ENCODE peak calls at places on chromosomes 7 and 10, in four cellular contexts. One of them, this sample, is unnamed. For H3K36me3, the result is how much of the 10 kb centered on the place peaks cover.

GRCh38 chr7:127871226-127871625 is 160.0 kb downstream of the LRRC4 start:
- DNase-seq in Peyer's patch: no peak
- DNase-seq in prostate gland: no peak
- DNase-seq in kidney epithelial cell: no peak
- DNase-seq in this sample: no peak

GRCh38 chr10:96165726-96166125 is 35.6 kb downstream of the ZNF518A start:
- DNase-seq in Peyer's patch: no peak
- DNase-seq in prostate gland: no peak
- DNase-seq in kidney epithelial cell: no peak
- DNase-seq in this sample: no peak

GRCh38 chr7:120862987-120863386 is 5.0 kb upstream of the TSPAN12 start:
- DNase-seq in Peyer's patch: no peak
- DNase-seq in prostate gland: no peak
- DNase-seq in kidney epithelial cell: no peak
- DNase-seq in this sample: no peak

GRCh38 chr7:139777304-139777890 is 401 bp downstream of the HIPK2 start:
- DNase-seq in Peyer's patch: no peak
- DNase-seq in prostate gland: peak
- DNase-seq in kidney epithelial cell: no peak
- DNase-seq in this sample: no peak

GRCh38 chr7:40571796-40572195 is 437.0 kb downstream of the SUGCT start:
- DNase-seq in Peyer's patch: no peak
- DNase-seq in prostate gland: no peak
- DNase-seq in kidney epithelial cell: no peak
- DNase-seq in this sample: peak

GRCh38 chr10:34584164-34584563 is 230.9 kb downstream of the PARD3 start:
- DNase-seq in Peyer's patch: no peak
- DNase-seq in prostate gland: peak
- DNase-seq in kidney epithelial cell: no peak
- DNase-seq in this sample: peak

GRCh38 chr7:16755397-16755796 is 1.8 kb downstream of the TSPAN13 start:
- DNase-seq in Peyer's patch: no peak
- DNase-seq in prostate gland: no peak
- DNase-seq in kidney epithelial cell: no peak
- DNase-seq in this sample: no peak

GRCh38 chr7:26136831-26137230 is 15.2 kb upstream of the NFE2L3 start:
- DNase-seq in Peyer's patch: no peak
- DNase-seq in prostate gland: no peak
- DNase-seq in kidney epithelial cell: no peak
- DNase-seq in this sample: no peak

GRCh38 chr7:16661924-16662323 is 15.9 kb downstream of the BZW2 start:
- DNase-seq in Peyer's patch: no peak
- DNase-seq in prostate gland: no peak
- DNase-seq in kidney epithelial cell: no peak
- DNase-seq in this sample: no peak

GRCh38 chr7:83732305-83732704 is 83.4 kb upstream of the SEMA3E start:
- DNase-seq in Peyer's patch: no peak
- DNase-seq in prostate gland: no peak
- DNase-seq in kidney epithelial cell: no peak
- DNase-seq in this sample: no peak

GRCh38 chr7:130493275-130493868 is 1.5 kb downstream of the MEST start:
- DNase-seq in Peyer's patch: no peak
- DNase-seq in prostate gland: no peak
- DNase-seq in kidney epithelial cell: no peak
- DNase-seq in this sample: no peak

GRCh38 chr10:109895095-109895818 is 28.1 kb downstream of the XPNPEP1 start:
- DNase-seq in Peyer's patch: no peak
- DNase-seq in prostate gland: no peak
- DNase-seq in kidney epithelial cell: no peak
- DNase-seq in this sample: no peak

GRCh38 chr7:55071411-55072188 is 52.8 kb downstream of the EGFR start:
- DNase-seq in Peyer's patch: no peak
- DNase-seq in prostate gland: no peak
- DNase-seq in kidney epithelial cell: no peak
- DNase-seq in this sample: no peak

GRCh38 chr7:17770710-17771375 is 169.5 kb downstream of the SNX13 start:
- DNase-seq in Peyer's patch: no peak
- DNase-seq in prostate gland: no peak
- DNase-seq in kidney epithelial cell: no peak
- DNase-seq in this sample: no peak

GRCh38 chr7:94348142-94348541 is 46.6 kb upstream of the COL1A2 start:
- DNase-seq in Peyer's patch: no peak
- DNase-seq in prostate gland: no peak
- DNase-seq in kidney epithelial cell: peak
- DNase-seq in this sample: peak

GRCh38 chr10:124259139-124259825 is 159.4 kb downstream of the OAT start:
- DNase-seq in Peyer's patch: no peak
- DNase-seq in prostate gland: no peak
- DNase-seq in kidney epithelial cell: no peak
- DNase-seq in this sample: no peak

GRCh38 chr10:7424315-7424714 is 13.5 kb upstream of the SFMBT2 start:
- DNase-seq in Peyer's patch: peak
- DNase-seq in prostate gland: no peak
- DNase-seq in kidney epithelial cell: no peak
- DNase-seq in this sample: no peak

GRCh38 chr10:27558612-27559020 is 54.5 kb downstream of the RAB18 start:
- DNase-seq in Peyer's patch: no peak
- DNase-seq in prostate gland: peak
- DNase-seq in kidney epithelial cell: peak
- DNase-seq in this sample: peak

GRCh38 chr7:135508853-135509588 is 881 bp downstream of the CNOT4 start:
- DNase-seq in Peyer's patch: no peak
- DNase-seq in prostate gland: peak
- DNase-seq in kidney epithelial cell: no peak
- DNase-seq in this sample: no peak

GRCh38 chr7:92809397-92810241 is 26.8 kb downstream of the CDK6 start:
- DNase-seq in Peyer's patch: peak
- DNase-seq in prostate gland: peak
- DNase-seq in kidney epithelial cell: peak
- DNase-seq in this sample: peak

GRCh38 chr7:6153646-6154541 is 118.5 kb downstream of the CYTH3 start:
- DNase-seq in Peyer's patch: no peak
- DNase-seq in prostate gland: no peak
- DNase-seq in kidney epithelial cell: no peak
- DNase-seq in this sample: no peak
- H3K36me3 ChIP-seq in Peyer's patch: under half
- H3K36me3 ChIP-seq in prostate gland: under half
- H3K36me3 ChIP-seq in kidney epithelial cell: under half
- H3K36me3 ChIP-seq in this sample: under half

DNA sequence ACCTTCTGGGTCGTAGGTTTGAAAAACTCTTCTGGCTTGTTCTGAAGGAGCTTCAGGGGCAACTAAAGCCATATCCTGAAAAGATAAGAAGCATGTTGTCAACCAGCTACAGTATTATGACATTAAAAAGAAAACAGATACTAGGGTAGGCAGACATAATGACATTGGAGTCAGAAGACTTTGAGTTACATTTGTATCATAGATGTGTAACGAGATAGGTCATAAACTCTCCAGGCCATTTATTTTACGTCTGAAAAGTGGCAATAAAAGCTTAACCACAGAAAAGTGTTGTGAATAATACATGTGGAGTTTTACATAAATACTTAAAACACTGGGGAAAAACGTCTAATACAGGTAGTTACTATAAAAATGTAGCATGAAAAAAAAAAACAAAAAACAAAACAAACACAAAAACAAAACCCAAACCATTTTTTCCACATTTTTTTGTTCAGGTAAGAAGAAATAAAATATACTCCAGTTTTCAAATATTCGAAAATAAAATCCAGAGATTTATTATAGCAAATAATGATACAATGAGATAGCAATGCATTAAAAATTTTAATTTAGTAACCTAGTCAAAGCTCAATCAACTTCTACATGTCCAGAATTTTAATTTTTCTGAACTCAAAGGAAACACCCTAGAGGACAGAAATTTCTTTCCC is 64.1 kb downstream of the MINDY3 start:
- DNase-seq in Peyer's patch: no peak
- DNase-seq in prostate gland: no peak
- DNase-seq in kidney epithelial cell: no peak
- DNase-seq in this sample: no peak
- H3K36me3 ChIP-seq in Peyer's patch: under half
- H3K36me3 ChIP-seq in prostate gland: under half
- H3K36me3 ChIP-seq in kidney epithelial cell: under half
- H3K36me3 ChIP-seq in this sample: under half

GRCh38 chr7:107185716-107186115 is 16.9 kb downstream of the HBP1 start:
- DNase-seq in Peyer's patch: no peak
- DNase-seq in prostate gland: no peak
- DNase-seq in kidney epithelial cell: no peak
- DNase-seq in this sample: no peak

GRCh38 chr7:107186242-107186641 is 17.4 kb downstream of the HBP1 start:
- DNase-seq in Peyer's patch: no peak
- DNase-seq in prostate gland: no peak
- DNase-seq in kidney epithelial cell: no peak
- DNase-seq in this sample: no peak

GRCh38 chr7:107194051-107194450 is 25.2 kb downstream of the HBP1 start:
- DNase-seq in Peyer's patch: no peak
- DNase-seq in prostate gland: no peak
- DNase-seq in kidney epithelial cell: no peak
- DNase-seq in this sample: no peak

GRCh38 chr7:107187774-107188173 is 19.0 kb downstream of the HBP1 start:
- DNase-seq in Peyer's patch: no peak
- DNase-seq in prostate gland: no peak
- DNase-seq in kidney epithelial cell: no peak
- DNase-seq in this sample: no peak

GRCh38 chr7:107190090-107190489 is 21.3 kb downstream of the HBP1 start:
- DNase-seq in Peyer's patch: no peak
- DNase-seq in prostate gland: no peak
- DNase-seq in kidney epithelial cell: no peak
- DNase-seq in this sample: no peak
- H3K36me3 ChIP-seq in Peyer's patch: under half
- H3K36me3 ChIP-seq in prostate gland: under half
- H3K36me3 ChIP-seq in kidney epithelial cell: under half
- H3K36me3 ChIP-seq in this sample: under half

DNA sequence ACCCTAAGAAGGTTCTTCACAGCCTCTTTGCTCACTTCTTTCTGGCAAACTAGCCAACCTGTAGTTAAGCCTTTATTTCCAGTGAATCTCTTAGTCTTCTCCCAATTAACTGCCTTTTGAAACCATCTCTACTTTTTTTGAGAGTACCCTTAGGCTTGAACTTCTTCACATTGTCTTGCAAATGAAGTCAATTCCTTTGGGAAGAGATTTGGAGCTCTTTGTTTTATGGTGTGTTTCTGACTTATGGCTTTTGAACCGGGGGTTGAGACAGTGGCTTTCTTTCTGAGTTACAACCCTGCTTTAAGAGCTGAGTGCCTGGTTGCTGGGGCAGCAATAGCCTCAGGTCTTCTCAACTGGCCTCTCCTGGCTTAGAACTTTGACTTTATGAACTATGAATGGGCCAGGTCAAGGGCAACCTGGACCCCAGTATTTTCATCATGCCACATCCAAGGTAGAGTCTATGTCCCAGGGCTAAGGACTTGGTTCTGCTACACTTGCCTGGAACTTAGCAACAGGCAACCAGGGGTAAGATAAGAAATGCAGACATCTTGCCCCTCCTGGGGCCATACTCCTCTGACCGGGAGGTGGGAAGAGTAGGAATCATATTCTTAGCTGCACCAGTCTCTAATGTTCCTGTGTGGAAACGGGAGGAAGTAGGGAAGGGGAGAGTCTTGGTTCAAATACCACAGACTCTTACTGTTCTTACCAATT is 53.0 kb downstream of the SP4 start:
- DNase-seq in Peyer's patch: no peak
- DNase-seq in prostate gland: no peak
- DNase-seq in kidney epithelial cell: no peak
- DNase-seq in this sample: no peak
- H3K36me3 ChIP-seq in Peyer's patch: under half
- H3K36me3 ChIP-seq in prostate gland: under half
- H3K36me3 ChIP-seq in kidney epithelial cell: under half
- H3K36me3 ChIP-seq in this sample: under half

GRCh38 chr7:66946545-66946944 is 25.5 kb downstream of the TMEM248 start:
- DNase-seq in Peyer's patch: no peak
- DNase-seq in prostate gland: no peak
- DNase-seq in kidney epithelial cell: no peak
- DNase-seq in this sample: no peak
- H3K36me3 ChIP-seq in Peyer's patch: under half
- H3K36me3 ChIP-seq in prostate gland: under half
- H3K36me3 ChIP-seq in kidney epithelial cell: under half
- H3K36me3 ChIP-seq in this sample: under half

GRCh38 chr7:149454750-149455149 is 6.1 kb downstream of the ZNF777 start:
- DNase-seq in Peyer's patch: no peak
- DNase-seq in prostate gland: no peak
- DNase-seq in kidney epithelial cell: no peak
- DNase-seq in this sample: no peak

GRCh38 chr7:149449897-149450296 is 11.0 kb downstream of the ZNF777 start:
- DNase-seq in Peyer's patch: no peak
- DNase-seq in prostate gland: no peak
- DNase-seq in kidney epithelial cell: no peak
- DNase-seq in this sample: no peak

GRCh38 chr7:149454006-149454405 is 6.9 kb downstream of the ZNF777 start:
- DNase-seq in Peyer's patch: no peak
- DNase-seq in prostate gland: no peak
- DNase-seq in kidney epithelial cell: no peak
- DNase-seq in this sample: no peak

GRCh38 chr7:149448961-149449360 is 11.9 kb downstream of the ZNF777 start:
- DNase-seq in Peyer's patch: no peak
- DNase-seq in prostate gland: no peak
- DNase-seq in kidney epithelial cell: no peak
- DNase-seq in this sample: no peak

DNA sequence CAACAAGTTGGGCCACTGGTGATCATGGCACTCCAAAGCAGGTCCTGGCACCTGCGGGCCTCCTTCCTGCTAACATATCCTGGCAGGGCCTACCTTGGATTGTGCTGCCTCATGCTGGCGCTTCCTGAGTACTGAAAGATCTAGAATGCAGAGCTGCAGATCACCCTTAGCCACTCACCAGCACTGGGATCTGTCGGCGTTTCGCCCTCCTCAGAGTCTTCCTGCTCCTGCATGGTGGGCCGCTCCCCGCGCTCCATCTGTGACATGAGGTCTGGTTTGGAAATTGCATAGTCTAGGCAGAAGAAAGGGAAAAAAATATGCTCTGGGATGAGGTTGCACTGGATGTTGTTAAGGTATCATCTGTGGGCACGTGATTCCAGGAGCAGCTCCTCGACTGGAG is 10.0 kb downstream of the ZNF777 start:
- DNase-seq in Peyer's patch: no peak
- DNase-seq in prostate gland: no peak
- DNase-seq in kidney epithelial cell: no peak
- DNase-seq in this sample: no peak
- H3K36me3 ChIP-seq in Peyer's patch: under half
- H3K36me3 ChIP-seq in prostate gland: under half
- H3K36me3 ChIP-seq in kidney epithelial cell: under half
- H3K36me3 ChIP-seq in this sample: under half

GRCh38 chr10:74114041-74114448 is 36.6 kb downstream of the AP3M1 start:
- DNase-seq in Peyer's patch: no peak
- DNase-seq in prostate gland: no peak
- DNase-seq in kidney epithelial cell: no peak
- DNase-seq in this sample: no peak
- H3K36me3 ChIP-seq in Peyer's patch: under half
- H3K36me3 ChIP-seq in prostate gland: under half
- H3K36me3 ChIP-seq in kidney epithelial cell: under half
- H3K36me3 ChIP-seq in this sample: under half

This sample was measured in BJ.